ENCODE peak calls at places on chromosome 7, in eight cellular contexts. One of them, this sample, is unnamed.

GRCh38 chr7:76185187-76185915 is 16.3 kb upstream of the SRRM3 start:
- DNase-seq in endodermal cell: peak; percentile 81
- DNase-seq in HEK293T: no peak
- DNase-seq in A673: no peak
- DNase-seq in T-helper 2 cell: no peak
- DNase-seq in activated effector memory CD4-positive, alpha-beta T cell treated with Interleukin-2 at 50 U/mL for 16 hours: no peak
- DNase-seq in heart right ventricle: no peak
- DNase-seq in HT1080: no peak
- DNase-seq in this sample: no peak

GRCh38 chr7:128099204-128099671 is 68.0 kb upstream of the LRRC4 start:
- DNase-seq in endodermal cell: no peak
- DNase-seq in HEK293T: no peak
- DNase-seq in A673: no peak
- DNase-seq in T-helper 2 cell: no peak
- DNase-seq in activated effector memory CD4-positive, alpha-beta T cell treated with Interleukin-2 at 50 U/mL for 16 hours: no peak
- DNase-seq in heart right ventricle: no peak
- DNase-seq in HT1080: peak; percentile 75
- DNase-seq in this sample: peak; percentile 45

GRCh38 chr7:20595971-20596370 is 19.5 kb upstream of the ABCB5 start:
- DNase-seq in endodermal cell: no peak
- DNase-seq in HEK293T: no peak
- DNase-seq in A673: no peak
- DNase-seq in T-helper 2 cell: no peak
- DNase-seq in activated effector memory CD4-positive, alpha-beta T cell treated with Interleukin-2 at 50 U/mL for 16 hours: no peak
- DNase-seq in heart right ventricle: no peak
- DNase-seq in HT1080: no peak
- DNase-seq in this sample: no peak

GRCh38 chr7:82443044-82443800 is at the start of gene CACNA2D1:
- DNase-seq in endodermal cell: peak; percentile 84
- DNase-seq in HEK293T: peak; percentile 57
- DNase-seq in A673: peak; percentile 64
- DNase-seq in T-helper 2 cell: no peak
- DNase-seq in activated effector memory CD4-positive, alpha-beta T cell treated with Interleukin-2 at 50 U/mL for 16 hours: no peak
- DNase-seq in heart right ventricle: peak; percentile 56
- DNase-seq in HT1080: peak; percentile 37
- DNase-seq in this sample: peak; percentile 17

GRCh38 chr7:1934756-1935155 is 264.7 kb downstream of the ELFN1 start:
- DNase-seq in endodermal cell: no peak
- DNase-seq in HEK293T: no peak
- DNase-seq in A673: no peak
- DNase-seq in T-helper 2 cell: no peak
- DNase-seq in activated effector memory CD4-positive, alpha-beta T cell treated with Interleukin-2 at 50 U/mL for 16 hours: no peak
- DNase-seq in heart right ventricle: peak; percentile 10
- DNase-seq in HT1080: no peak
- DNase-seq in this sample: no peak

GRCh38 chr7:77537595-77538185 is 595 bp downstream of the PTPN12 start:
- DNase-seq in endodermal cell: no peak
- DNase-seq in HEK293T: peak; percentile 43
- DNase-seq in A673: peak; percentile 54
- DNase-seq in T-helper 2 cell: peak; percentile 32
- DNase-seq in activated effector memory CD4-positive, alpha-beta T cell treated with Interleukin-2 at 50 U/mL for 16 hours: peak; percentile 6
- DNase-seq in heart right ventricle: peak; percentile 39
- DNase-seq in HT1080: peak; percentile 39
- DNase-seq in this sample: no peak

GRCh38 chr7:8250547-8250946 is 11.4 kb downstream of the ICA1 start:
- DNase-seq in endodermal cell: no peak
- DNase-seq in HEK293T: no peak
- DNase-seq in A673: no peak
- DNase-seq in T-helper 2 cell: no peak
- DNase-seq in activated effector memory CD4-positive, alpha-beta T cell treated with Interleukin-2 at 50 U/mL for 16 hours: no peak
- DNase-seq in heart right ventricle: no peak
- DNase-seq in HT1080: no peak
- DNase-seq in this sample: no peak

GRCh38 chr7:74656421-74656910 is 1.1 kb upstream of the GTF2I start:
- DNase-seq in endodermal cell: peak; percentile 78
- DNase-seq in HEK293T: peak; percentile 29
- DNase-seq in A673: peak; percentile 66
- DNase-seq in T-helper 2 cell: peak; percentile 40
- DNase-seq in activated effector memory CD4-positive, alpha-beta T cell treated with Interleukin-2 at 50 U/mL for 16 hours: peak; percentile 40
- DNase-seq in heart right ventricle: peak; percentile 63
- DNase-seq in HT1080: no peak
- DNase-seq in this sample: no peak

GRCh38 chr7:44400033-44400511 is 74.7 kb upstream of the CAMK2B start:
- DNase-seq in endodermal cell: peak; percentile 38
- DNase-seq in HEK293T: no peak
- DNase-seq in A673: no peak
- DNase-seq in T-helper 2 cell: no peak
- DNase-seq in activated effector memory CD4-positive, alpha-beta T cell treated with Interleukin-2 at 50 U/mL for 16 hours: no peak
- DNase-seq in heart right ventricle: no peak
- DNase-seq in HT1080: no peak
- DNase-seq in this sample: no peak

GRCh38 chr7:108054537-108054936 is 51.6 kb upstream of the LAMB1 start:
- DNase-seq in endodermal cell: no peak
- DNase-seq in HEK293T: no peak
- DNase-seq in A673: no peak
- DNase-seq in T-helper 2 cell: no peak
- DNase-seq in activated effector memory CD4-positive, alpha-beta T cell treated with Interleukin-2 at 50 U/mL for 16 hours: no peak
- DNase-seq in heart right ventricle: no peak
- DNase-seq in HT1080: no peak
- DNase-seq in this sample: no peak

GRCh38 chr7:39540320-39540719 is 25.9 kb upstream of the YAE1 start:
- DNase-seq in endodermal cell: peak; percentile 53
- DNase-seq in HEK293T: no peak
- DNase-seq in A673: no peak
- DNase-seq in T-helper 2 cell: no peak
- DNase-seq in activated effector memory CD4-positive, alpha-beta T cell treated with Interleukin-2 at 50 U/mL for 16 hours: no peak
- DNase-seq in heart right ventricle: no peak
- DNase-seq in HT1080: no peak
- DNase-seq in this sample: no peak

GRCh38 chr7:43650457-43651052 is 67.6 kb downstream of the STK17A start:
- DNase-seq in endodermal cell: no peak
- DNase-seq in HEK293T: no peak
- DNase-seq in A673: peak; percentile 24
- DNase-seq in T-helper 2 cell: no peak
- DNase-seq in activated effector memory CD4-positive, alpha-beta T cell treated with Interleukin-2 at 50 U/mL for 16 hours: no peak
- DNase-seq in heart right ventricle: no peak
- DNase-seq in HT1080: peak; percentile 54
- DNase-seq in this sample: no peak

GRCh38 chr7:101519324-101520017 is 109.6 kb downstream of the MYL10 start:
- DNase-seq in endodermal cell: no peak
- DNase-seq in HEK293T: no peak
- DNase-seq in A673: no peak
- DNase-seq in T-helper 2 cell: no peak
- DNase-seq in activated effector memory CD4-positive, alpha-beta T cell treated with Interleukin-2 at 50 U/mL for 16 hours: no peak
- DNase-seq in heart right ventricle: no peak
- DNase-seq in HT1080: no peak
- DNase-seq in this sample: no peak

GRCh38 chr7:134878731-134879295 is 99.4 kb downstream of the CALD1 start:
- DNase-seq in endodermal cell: no peak
- DNase-seq in HEK293T: no peak
- DNase-seq in A673: no peak
- DNase-seq in T-helper 2 cell: no peak
- DNase-seq in activated effector memory CD4-positive, alpha-beta T cell treated with Interleukin-2 at 50 U/mL for 16 hours: no peak
- DNase-seq in heart right ventricle: no peak
- DNase-seq in HT1080: no peak
- DNase-seq in this sample: no peak

This sample was measured in foreskin keratinocyte.